ENCODE peak calls at places on chromosomes 7 and 10, in ten cellular contexts. One of them, this sample, is unnamed.

GRCh38 chr7:21443149-21443841 is 15.4 kb downstream of the SP4 start:
- DNase-seq in posterior vena cava: no peak
- DNase-seq in A172: no peak
- DNase-seq in stimulated activated CD4-positive, alpha-beta T cell treated with anti-CD3 and anti-CD28 coated beads, TNF-alpha, amount 100 ng/mL, for 4 hours: no peak
- DNase-seq in stimulated activated CD8-positive, alpha-beta memory T cell treated with anti-CD3 and anti-CD28 coated beads, Interleukin-4, amount 100 ng/mL, for 24 hours: no peak
- DNase-seq in Kasumi-1: no peak
- DNase-seq in GM20000: no peak
- DNase-seq in NCI-H2029: no peak
- DNase-seq in NCI-H1092 treated with DMSO at 0.1 percent for 48 hours: no peak
- DNase-seq in ovary: no peak
- DNase-seq in this sample: no peak

GRCh38 chr10:69912584-69912983 is 110.9 kb downstream of the COL13A1 start:
- DNase-seq in posterior vena cava: no peak
- DNase-seq in A172: no peak
- DNase-seq in stimulated activated CD4-positive, alpha-beta T cell treated with anti-CD3 and anti-CD28 coated beads, TNF-alpha, amount 100 ng/mL, for 4 hours: no peak
- DNase-seq in stimulated activated CD8-positive, alpha-beta memory T cell treated with anti-CD3 and anti-CD28 coated beads, Interleukin-4, amount 100 ng/mL, for 24 hours: no peak
- DNase-seq in Kasumi-1: no peak
- DNase-seq in GM20000: no peak
- DNase-seq in NCI-H2029: no peak
- DNase-seq in NCI-H1092 treated with DMSO at 0.1 percent for 48 hours: no peak
- DNase-seq in ovary: peak
- DNase-seq in this sample: no peak

GRCh38 chr10:133277277-133277992 is 767 bp upstream of the ADAM8 start:
- DNase-seq in posterior vena cava: no peak
- DNase-seq in A172: no peak
- DNase-seq in stimulated activated CD4-positive, alpha-beta T cell treated with anti-CD3 and anti-CD28 coated beads, TNF-alpha, amount 100 ng/mL, for 4 hours: no peak
- DNase-seq in stimulated activated CD8-positive, alpha-beta memory T cell treated with anti-CD3 and anti-CD28 coated beads, Interleukin-4, amount 100 ng/mL, for 24 hours: no peak
- DNase-seq in Kasumi-1: no peak
- DNase-seq in GM20000: no peak
- DNase-seq in NCI-H2029: no peak
- DNase-seq in NCI-H1092 treated with DMSO at 0.1 percent for 48 hours: no peak
- DNase-seq in ovary: no peak
- DNase-seq in this sample: no peak

GRCh38 chr10:1440897-1441296 is 296.4 kb downstream of the ADARB2 start:
- DNase-seq in posterior vena cava: no peak
- DNase-seq in A172: no peak
- DNase-seq in stimulated activated CD4-positive, alpha-beta T cell treated with anti-CD3 and anti-CD28 coated beads, TNF-alpha, amount 100 ng/mL, for 4 hours: no peak
- DNase-seq in stimulated activated CD8-positive, alpha-beta memory T cell treated with anti-CD3 and anti-CD28 coated beads, Interleukin-4, amount 100 ng/mL, for 24 hours: no peak
- DNase-seq in Kasumi-1: no peak
- DNase-seq in GM20000: no peak
- DNase-seq in NCI-H2029: no peak
- DNase-seq in NCI-H1092 treated with DMSO at 0.1 percent for 48 hours: no peak
- DNase-seq in ovary: no peak
- DNase-seq in this sample: no peak

GRCh38 chr7:107209565-107209964 is 40.8 kb downstream of the HBP1 start:
- DNase-seq in posterior vena cava: no peak
- DNase-seq in A172: no peak
- DNase-seq in stimulated activated CD4-positive, alpha-beta T cell treated with anti-CD3 and anti-CD28 coated beads, TNF-alpha, amount 100 ng/mL, for 4 hours: no peak
- DNase-seq in stimulated activated CD8-positive, alpha-beta memory T cell treated with anti-CD3 and anti-CD28 coated beads, Interleukin-4, amount 100 ng/mL, for 24 hours: no peak
- DNase-seq in Kasumi-1: no peak
- DNase-seq in GM20000: no peak
- DNase-seq in NCI-H2029: no peak
- DNase-seq in NCI-H1092 treated with DMSO at 0.1 percent for 48 hours: no peak
- DNase-seq in ovary: no peak
- DNase-seq in this sample: no peak

GRCh38 chr7:115844857-115845256 is 185.7 kb downstream of the TFEC start:
- DNase-seq in posterior vena cava: no peak
- DNase-seq in A172: no peak
- DNase-seq in stimulated activated CD4-positive, alpha-beta T cell treated with anti-CD3 and anti-CD28 coated beads, TNF-alpha, amount 100 ng/mL, for 4 hours: no peak
- DNase-seq in stimulated activated CD8-positive, alpha-beta memory T cell treated with anti-CD3 and anti-CD28 coated beads, Interleukin-4, amount 100 ng/mL, for 24 hours: no peak
- DNase-seq in Kasumi-1: no peak
- DNase-seq in GM20000: no peak
- DNase-seq in NCI-H2029: no peak
- DNase-seq in NCI-H1092 treated with DMSO at 0.1 percent for 48 hours: no peak
- DNase-seq in ovary: no peak
- DNase-seq in this sample: no peak

GRCh38 chr10:29784175-29784773 is 149.5 kb upstream of the SVIL start:
- DNase-seq in posterior vena cava: peak
- DNase-seq in A172: peak
- DNase-seq in stimulated activated CD4-positive, alpha-beta T cell treated with anti-CD3 and anti-CD28 coated beads, TNF-alpha, amount 100 ng/mL, for 4 hours: no peak
- DNase-seq in stimulated activated CD8-positive, alpha-beta memory T cell treated with anti-CD3 and anti-CD28 coated beads, Interleukin-4, amount 100 ng/mL, for 24 hours: no peak
- DNase-seq in Kasumi-1: no peak
- DNase-seq in GM20000: no peak
- DNase-seq in NCI-H2029: no peak
- DNase-seq in NCI-H1092 treated with DMSO at 0.1 percent for 48 hours: no peak
- DNase-seq in ovary: peak
- DNase-seq in this sample: no peak

GRCh38 chr7:87797395-87797794 is 78.8 kb downstream of the SLC25A40 start:
- DNase-seq in posterior vena cava: no peak
- DNase-seq in A172: no peak
- DNase-seq in stimulated activated CD4-positive, alpha-beta T cell treated with anti-CD3 and anti-CD28 coated beads, TNF-alpha, amount 100 ng/mL, for 4 hours: no peak
- DNase-seq in stimulated activated CD8-positive, alpha-beta memory T cell treated with anti-CD3 and anti-CD28 coated beads, Interleukin-4, amount 100 ng/mL, for 24 hours: no peak
- DNase-seq in Kasumi-1: no peak
- DNase-seq in GM20000: no peak
- DNase-seq in NCI-H2029: no peak
- DNase-seq in NCI-H1092 treated with DMSO at 0.1 percent for 48 hours: no peak
- DNase-seq in ovary: no peak
- DNase-seq in this sample: no peak

GRCh38 chr10:119031496-119032059 is 2.1 kb downstream of the NANOS1 start:
- DNase-seq in posterior vena cava: no peak
- DNase-seq in A172: no peak
- DNase-seq in stimulated activated CD4-positive, alpha-beta T cell treated with anti-CD3 and anti-CD28 coated beads, TNF-alpha, amount 100 ng/mL, for 4 hours: no peak
- DNase-seq in stimulated activated CD8-positive, alpha-beta memory T cell treated with anti-CD3 and anti-CD28 coated beads, Interleukin-4, amount 100 ng/mL, for 24 hours: no peak
- DNase-seq in Kasumi-1: no peak
- DNase-seq in GM20000: no peak
- DNase-seq in NCI-H2029: no peak
- DNase-seq in NCI-H1092 treated with DMSO at 0.1 percent for 48 hours: no peak
- DNase-seq in ovary: no peak
- DNase-seq in this sample: no peak

GRCh38 chr10:10826125-10826524 is 191.5 kb upstream of the CELF2 start:
- DNase-seq in posterior vena cava: no peak
- DNase-seq in A172: no peak
- DNase-seq in stimulated activated CD4-positive, alpha-beta T cell treated with anti-CD3 and anti-CD28 coated beads, TNF-alpha, amount 100 ng/mL, for 4 hours: no peak
- DNase-seq in stimulated activated CD8-positive, alpha-beta memory T cell treated with anti-CD3 and anti-CD28 coated beads, Interleukin-4, amount 100 ng/mL, for 24 hours: no peak
- DNase-seq in Kasumi-1: no peak
- DNase-seq in GM20000: no peak
- DNase-seq in NCI-H2029: no peak
- DNase-seq in NCI-H1092 treated with DMSO at 0.1 percent for 48 hours: no peak
- DNase-seq in ovary: no peak
- DNase-seq in this sample: no peak

GRCh38 chr10:59894114-59894513 is 12.2 kb downstream of the CCDC6 start:
- DNase-seq in posterior vena cava: no peak
- DNase-seq in A172: peak
- DNase-seq in stimulated activated CD4-positive, alpha-beta T cell treated with anti-CD3 and anti-CD28 coated beads, TNF-alpha, amount 100 ng/mL, for 4 hours: no peak
- DNase-seq in stimulated activated CD8-positive, alpha-beta memory T cell treated with anti-CD3 and anti-CD28 coated beads, Interleukin-4, amount 100 ng/mL, for 24 hours: no peak
- DNase-seq in Kasumi-1: no peak
- DNase-seq in GM20000: no peak
- DNase-seq in NCI-H2029: no peak
- DNase-seq in NCI-H1092 treated with DMSO at 0.1 percent for 48 hours: no peak
- DNase-seq in ovary: peak
- DNase-seq in this sample: peak

GRCh38 chr7:28708458-28708951 is 249.6 kb downstream of the TRIL start:
- DNase-seq in posterior vena cava: no peak
- DNase-seq in A172: no peak
- DNase-seq in stimulated activated CD4-positive, alpha-beta T cell treated with anti-CD3 and anti-CD28 coated beads, TNF-alpha, amount 100 ng/mL, for 4 hours: no peak
- DNase-seq in stimulated activated CD8-positive, alpha-beta memory T cell treated with anti-CD3 and anti-CD28 coated beads, Interleukin-4, amount 100 ng/mL, for 24 hours: no peak
- DNase-seq in Kasumi-1: no peak
- DNase-seq in GM20000: no peak
- DNase-seq in NCI-H2029: no peak
- DNase-seq in NCI-H1092 treated with DMSO at 0.1 percent for 48 hours: no peak
- DNase-seq in ovary: no peak
- DNase-seq in this sample: peak

GRCh38 chr10:19756919-19757318 is 59.3 kb upstream of the PLXDC2 start:
- DNase-seq in posterior vena cava: no peak
- DNase-seq in A172: no peak
- DNase-seq in stimulated activated CD4-positive, alpha-beta T cell treated with anti-CD3 and anti-CD28 coated beads, TNF-alpha, amount 100 ng/mL, for 4 hours: no peak
- DNase-seq in stimulated activated CD8-positive, alpha-beta memory T cell treated with anti-CD3 and anti-CD28 coated beads, Interleukin-4, amount 100 ng/mL, for 24 hours: no peak
- DNase-seq in Kasumi-1: no peak
- DNase-seq in GM20000: no peak
- DNase-seq in NCI-H2029: no peak
- DNase-seq in NCI-H1092 treated with DMSO at 0.1 percent for 48 hours: no peak
- DNase-seq in ovary: no peak
- DNase-seq in this sample: no peak

GRCh38 chr7:137458399-137458798 is 114.9 kb upstream of the PTN start:
- DNase-seq in posterior vena cava: no peak
- DNase-seq in A172: no peak
- DNase-seq in stimulated activated CD4-positive, alpha-beta T cell treated with anti-CD3 and anti-CD28 coated beads, TNF-alpha, amount 100 ng/mL, for 4 hours: no peak
- DNase-seq in stimulated activated CD8-positive, alpha-beta memory T cell treated with anti-CD3 and anti-CD28 coated beads, Interleukin-4, amount 100 ng/mL, for 24 hours: no peak
- DNase-seq in Kasumi-1: no peak
- DNase-seq in GM20000: no peak
- DNase-seq in NCI-H2029: no peak
- DNase-seq in NCI-H1092 treated with DMSO at 0.1 percent for 48 hours: no peak
- DNase-seq in ovary: no peak
- DNase-seq in this sample: no peak

GRCh38 chr7:128872394-128872824 is 9.8 kb downstream of the ATP6V1F start:
- DNase-seq in posterior vena cava: no peak
- DNase-seq in A172: no peak
- DNase-seq in stimulated activated CD4-positive, alpha-beta T cell treated with anti-CD3 and anti-CD28 coated beads, TNF-alpha, amount 100 ng/mL, for 4 hours: no peak
- DNase-seq in stimulated activated CD8-positive, alpha-beta memory T cell treated with anti-CD3 and anti-CD28 coated beads, Interleukin-4, amount 100 ng/mL, for 24 hours: no peak
- DNase-seq in Kasumi-1: no peak
- DNase-seq in GM20000: no peak
- DNase-seq in NCI-H2029: no peak
- DNase-seq in NCI-H1092 treated with DMSO at 0.1 percent for 48 hours: no peak
- DNase-seq in ovary: no peak
- DNase-seq in this sample: no peak